ENCODE peak calls at places on chromosomes 1 and 21, in seven cellular contexts. I is tibial nerve; M is WERI-Rb-1; E is Panc1; W is CD8-positive, alpha-beta memory T cell; A is PC-3; C is A549. S is an unnamed sample.

GRCh38 chr21:15853126-15853525 is 123.3 kb downstream of the USP25 start:
- DNase-seq in I (no peak), M (no peak), E (no peak), W (no peak), A (no peak), C (no peak), S (no peak)

GRCh38 chr1:201499795-201500669 is 6.9 kb downstream of the CSRP1 start:
- DNase-seq in I (no peak), M (no peak), E (no peak), W (no peak), A (no peak), C (no peak), S (no peak)

GRCh38 chr21:35921471-35921870 is 138.9 kb downstream of the SETD4 start:
- DNase-seq in I (no peak), M (no peak), E (no peak), W (no peak), A (no peak), C (no peak), S (no peak)

GRCh38 chr1:15417365-15417934 is 7.8 kb downstream of the EFHD2 start:
- DNase-seq in I (no peak), M (peak), E (no peak), W (peak), A (peak), C (peak), S (peak)

GRCh38 chr1:41954533-41954944 is 35.8 kb upstream of the HIVEP3 start:
- DNase-seq in I (no peak), M (no peak), E (peak), W (no peak), A (peak), C (no peak), S (no peak)

GRCh38 chr1:28887418-28887834 is 26.9 kb upstream of the EPB41 start:
- DNase-seq in I (no peak), M (no peak), E (no peak), W (peak), A (peak), C (no peak), S (peak)

GRCh38 chr1:154206212-154206611 is at the start of gene CFAP141:
- DNase-seq in I (no peak), M (no peak), E (no peak), W (no peak), A (peak), C (no peak), S (no peak)

GRCh38 chr1:169009666-169010065 is 96.8 kb upstream of the ATP1B1 start:
- DNase-seq in I (no peak), M (no peak), E (no peak), W (no peak), A (no peak), C (no peak), S (no peak)

GRCh38 chr1:13911697-13912619 is 212.0 kb downstream of the PRDM2 start:
- DNase-seq in I (no peak), M (no peak), E (no peak), W (no peak), A (no peak), C (no peak), S (no peak)

GRCh38 chr1:1330366-1331067 is 563 bp upstream of the TAS1R3 start:
- DNase-seq in I (no peak), M (no peak), E (no peak), W (no peak), A (no peak), C (no peak), S (no peak)

GRCh38 chr1:12433323-12434053 is 184.5 kb downstream of the DHRS3 start:
- DNase-seq in I (no peak), M (no peak), E (no peak), W (no peak), A (peak), C (no peak), S (no peak)

GRCh38 chr1:207393610-207394009 is 60.5 kb upstream of the CR2 start:
- DNase-seq in I (no peak), M (no peak), E (peak), W (no peak), A (peak), C (no peak), S (no peak)

GRCh38 chr1:20936621-20937020 is 149.5 kb upstream of the HP1BP3 start:
- DNase-seq in I (no peak), M (no peak), E (no peak), W (no peak), A (no peak), C (no peak), S (no peak)

GRCh38 chr1:41639332-41639936 is 155.0 kb upstream of the EDN2 start:
- DNase-seq in I (no peak), M (no peak), E (no peak), W (no peak), A (no peak), C (no peak), S (no peak)

GRCh38 chr1:46724991-46725735 is 6.2 kb upstream of the EFCAB14 start:
- DNase-seq in I (peak), M (peak), E (peak), W (peak), A (peak), C (peak), S (peak)

GRCh38 chr1:47561523-47562007 is 123.7 kb downstream of the FOXD2 start:
- DNase-seq in I (no peak), M (no peak), E (no peak), W (no peak), A (peak), C (no peak), S (no peak)

GRCh38 chr1:232439011-232439410 is 190.9 kb downstream of the SIPA1L2 start:
- DNase-seq in I (no peak), M (no peak), E (no peak), W (no peak), A (no peak), C (no peak), S (no peak)

GRCh38 chr21:43333301-43334062 is 93.4 kb downstream of the SIK1 start:
- DNase-seq in I (no peak), M (no peak), E (no peak), W (no peak), A (peak), C (peak), S (no peak)

GRCh38 chr1:27406354-27406665 is 13.9 kb downstream of the GPR3 start:
- DNase-seq in I (no peak), M (no peak), E (no peak), W (no peak), A (no peak), C (no peak), S (no peak)

GRCh38 chr1:211382714-211383480 is 56.3 kb downstream of the TRAF5 start:
- DNase-seq in I (peak), M (peak), E (peak), W (peak), A (peak), C (peak), S (peak)

GRCh38 chr1:187469836-187470235 is 641.1 kb downstream of the PLA2G4A start:
- DNase-seq in I (no peak), M (no peak), E (no peak), W (no peak), A (no peak), C (no peak), S (no peak)
- H3K27ac ChIP-seq in I (no peak), M (no peak), E (no peak), W (no peak), A (no peak), C (no peak), S (no peak)

GRCh38 chr1:116224111-116224510 is 112.9 kb downstream of the MAB21L3 start:
- DNase-seq in I (no peak), M (no peak), E (no peak), W (no peak), A (no peak), C (no peak), S (no peak)

GRCh38 chr1:116224561-116224960 is 113.4 kb downstream of the MAB21L3 start:
- DNase-seq in I (no peak), M (no peak), E (no peak), W (no peak), A (no peak), C (no peak), S (no peak)

GRCh38 chr1:116228501-116228900 is 117.3 kb downstream of the MAB21L3 start:
- DNase-seq in I (no peak), M (no peak), E (no peak), W (no peak), A (no peak), C (no peak), S (no peak)

GRCh38 chr1:116230712-116231111 is 119.5 kb downstream of the MAB21L3 start:
- DNase-seq in I (no peak), M (no peak), E (no peak), W (no peak), A (no peak), C (no peak), S (no peak)

DNA sequence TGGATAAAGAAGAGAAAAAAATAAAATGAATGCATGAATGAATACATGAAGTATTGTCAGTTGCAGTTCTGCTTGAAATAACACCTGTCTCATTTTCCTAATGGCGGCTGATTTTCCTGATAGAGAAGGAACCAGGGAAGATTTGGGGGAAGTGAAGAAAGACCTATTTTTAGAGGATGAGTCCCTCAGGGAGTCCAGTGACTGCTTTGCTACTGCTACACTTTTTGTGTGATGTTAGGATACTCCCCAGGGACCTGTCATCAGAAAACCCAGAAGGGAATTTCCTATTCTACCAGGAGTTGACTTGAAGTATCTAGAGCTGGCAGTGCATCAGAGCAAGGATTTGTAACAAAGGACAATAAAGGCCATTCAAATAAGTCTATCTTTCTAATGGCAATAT is 114.8 kb downstream of the MAB21L3 start:
- DNase-seq in I (no peak), M (no peak), E (no peak), W (no peak), A (no peak), C (no peak), S (no peak)
- H3K27ac ChIP-seq in I (no peak), M (no peak), E (no peak), W (no peak), A (no peak), C (no peak), S (no peak)

GRCh38 chr1:19465123-19465522 is 20.2 kb downstream of the CAPZB start:
- DNase-seq in I (no peak), M (no peak), E (no peak), W (no peak), A (no peak), C (no peak), S (no peak)
- H3K27ac ChIP-seq in I (no peak), M (no peak), E (peak), W (no peak), A (no peak), C (no peak), S (peak)

GRCh38 chr1:26338670-26339069 is 15.3 kb downstream of the CRYBG2 start:
- DNase-seq in I (no peak), M (no peak), E (no peak), W (no peak), A (no peak), C (no peak), S (no peak)

GRCh38 chr1:26336477-26337205 is 17.3 kb downstream of the CRYBG2 start:
- DNase-seq in I (no peak), M (peak), E (no peak), W (peak), A (peak), C (peak), S (peak)

GRCh38 chr1:26337206-26337535 is 16.8 kb downstream of the CRYBG2 start:
- DNase-seq in I (no peak), M (no peak), E (no peak), W (no peak), A (no peak), C (no peak), S (no peak)

GRCh38 chr1:26337625-26338024 is 16.3 kb downstream of the CRYBG2 start:
- DNase-seq in I (no peak), M (no peak), E (no peak), W (no peak), A (no peak), C (no peak), S (no peak)

DNA sequence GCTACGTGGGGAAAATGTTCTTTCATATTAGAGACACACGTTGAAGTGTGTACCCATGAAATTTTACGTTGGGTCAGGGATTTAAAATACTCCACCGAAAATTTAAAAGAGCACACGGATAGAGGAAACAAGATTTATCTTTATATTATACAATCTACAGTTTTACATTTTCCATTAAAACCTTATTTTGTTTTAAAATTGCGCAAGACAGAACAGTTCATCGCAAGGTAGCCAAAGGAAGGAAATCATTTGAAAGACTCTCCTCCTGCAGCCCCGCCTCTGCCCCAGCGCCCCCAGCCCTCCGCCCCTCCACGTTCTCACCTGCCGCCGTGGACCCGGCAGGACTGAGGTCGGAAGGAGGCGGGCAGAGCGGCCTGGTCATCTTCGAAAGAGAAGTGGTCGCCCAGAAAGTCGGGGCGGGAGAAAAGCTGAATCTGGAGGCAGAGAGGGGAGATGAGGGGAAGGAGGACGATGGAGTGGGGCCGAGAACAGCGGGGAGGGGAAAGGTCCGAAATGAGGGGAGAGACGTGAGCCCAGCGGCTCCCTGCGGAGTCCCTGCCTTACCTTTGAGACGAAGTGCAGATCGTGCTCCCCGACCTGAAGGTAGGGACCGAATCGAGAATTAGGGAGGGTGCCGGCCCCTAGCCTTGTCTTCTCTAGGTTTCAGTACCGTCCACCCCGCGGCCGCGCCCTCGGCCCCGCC is 18.0 kb downstream of the CRYBG2 start:
- DNase-seq in I (no peak), M (peak), E (no peak), W (peak), A (no peak), C (no peak), S (no peak)
- H3K27ac ChIP-seq in I (no peak), M (peak), E (no peak), W (peak), A (no peak), C (peak), S (no peak)

GRCh38 chr21:28479660-28480059 is 513.0 kb downstream of the LTN1 start:
- DNase-seq in I (no peak), M (no peak), E (no peak), W (no peak), A (no peak), C (no peak), S (no peak)

GRCh38 chr21:28473530-28474225 is 519.0 kb downstream of the LTN1 start:
- DNase-seq in I (no peak), M (no peak), E (no peak), W (no peak), A (no peak), C (no peak), S (no peak)
- H3K27ac ChIP-seq in I (no peak), M (no peak), E (no peak), W (no peak), A (no peak), C (no peak), S (no peak)

S was measured in CD8-positive, alpha-beta T cell.